ENCODE peak calls at places on chromosomes 6 and 20, in five cellular contexts. V is neuronal stem cell, T is IMR-90, R is mesenchymal stem cell, C is H1. S is an unnamed sample. For H3K9me3, the result is how much of the 10 kb centered on the place peaks cover.

GRCh38 chr20:57323034-57323433 is 6.6 kb upstream of the SPO11 start:
- DNase-seq in V (peak), T (no peak), R (peak), C (peak), S (peak)

GRCh38 chr6:105680131-105680530 is 277.2 kb upstream of the PREP start:
- DNase-seq in V (no peak), T (no peak), R (no peak), C (no peak), S (no peak)

GRCh38 chr6:129069006-129069405 is 186.1 kb downstream of the LAMA2 start:
- DNase-seq in V (no peak), T (no peak), R (peak), C (no peak), S (no peak)

GRCh38 chr20:53294804-53295203 is 298.8 kb downstream of the ZNF217 start:
- DNase-seq in V (no peak), T (no peak), R (peak), C (no peak), S (no peak)

GRCh38 chr20:32501709-32502108 is 83.4 kb downstream of the NOL4L start:
- DNase-seq in V (no peak), T (peak), R (peak), C (no peak), S (no peak)

GRCh38 chr20:60420676-60421229 is 462.5 kb downstream of the CDH26 start:
- DNase-seq in V (no peak), T (no peak), R (no peak), C (no peak), S (no peak)

GRCh38 chr6:3913077-3913957 is 64.1 kb downstream of the FAM50B start:
- DNase-seq in V (no peak), T (peak), R (peak), C (no peak), S (no peak)

GRCh38 chr20:64161595-64162238 is 2.5 kb upstream of the MYT1 start:
- DNase-seq in V (peak), T (peak), R (peak), C (peak), S (peak)

GRCh38 chr20:57449398-57450354 is 58.5 kb downstream of the RBM38 start:
- DNase-seq in V (no peak), T (no peak), R (no peak), C (no peak), S (no peak)

GRCh38 chr6:80404889-80405288 is 298.4 kb downstream of the BCKDHB start:
- DNase-seq in V (no peak), T (no peak), R (no peak), C (no peak), S (no peak)

GRCh38 chr6:107235521-107235920 is 120.2 kb upstream of the BEND3 start:
- DNase-seq in V (no peak), T (no peak), R (no peak), C (no peak), S (no peak)

GRCh38 chr6:151658091-151658490 is 149.4 kb upstream of the ESR1 start:
- DNase-seq in V (no peak), T (no peak), R (no peak), C (no peak), S (no peak)

GRCh38 chr20:2606507-2607006 is 45.9 kb upstream of the NOP56 start:
- DNase-seq in V (no peak), T (no peak), R (no peak), C (no peak), S (no peak)

GRCh38 chr6:107490568-107491058 is 696 bp downstream of the SOBP start:
- DNase-seq in V (no peak), T (no peak), R (no peak), C (no peak), S (no peak)

GRCh38 chr6:37024665-37025337 is 19.3 kb downstream of the FGD2 start:
- DNase-seq in V (no peak), T (peak), R (no peak), C (no peak), S (no peak)

GRCh38 chr6:98971303-98971702 is 23.6 kb upstream of the FBXL4 start:
- DNase-seq in V (no peak), T (no peak), R (no peak), C (no peak), S (no peak)

GRCh38 chr6:166019214-166019613 is 148.4 kb downstream of the TBXT start:
- DNase-seq in V (no peak), T (no peak), R (no peak), C (no peak), S (no peak)

GRCh38 chr6:3687847-3688246 is 63.7 kb downstream of the PXDC1 start:
- DNase-seq in V (no peak), T (no peak), R (no peak), C (no peak), S (no peak)

GRCh38 chr6:98039876-98040605 is 757.0 kb upstream of the MMS22L start:
- DNase-seq in V (no peak), T (peak), R (no peak), C (peak), S (peak)

GRCh38 chr6:4358414-4359107 is 223.2 kb upstream of the ECI2 start:
- DNase-seq in V (peak), T (peak), R (peak), C (peak), S (peak)

GRCh38 chr6:121435444-121436069 is at the start of gene GJA1:
- DNase-seq in V (peak), T (peak), R (peak), C (peak), S (peak)

GRCh38 chr6:117267766-117268534 is 2.6 kb downstream of the VGLL2 start:
- DNase-seq in V (no peak), T (no peak), R (no peak), C (no peak), S (peak)

GRCh38 chr6:132300323-132300949 is 100.8 kb downstream of the MOXD1 start:
- DNase-seq in V (no peak), T (peak), R (peak), C (no peak), S (peak)

GRCh38 chr6:54291146-54291545 is 17.1 kb upstream of the TINAG start:
- DNase-seq in V (no peak), T (peak), R (peak), C (no peak), S (no peak)
- H2BK15ac ChIP-seq in V (no peak), T (peak), R (no peak), C (no peak), S (no peak)

GRCh38 chr20:30484009-30484748 is 773.3 kb upstream of the DEFB115 start:
- DNase-seq in V (no peak), T (no peak), R (no peak), C (no peak), S (no peak)

GRCh38 chr20:30485331-30486102 is 771.9 kb upstream of the DEFB115 start:
- DNase-seq in V (no peak), T (no peak), R (no peak), C (no peak), S (no peak)

GRCh38 chr20:30487947-30488926 is 769.2 kb upstream of the DEFB115 start:
- DNase-seq in V (no peak), T (no peak), R (no peak), C (no peak), S (no peak)

GRCh38 chr20:30484749-30485070 is 772.8 kb upstream of the DEFB115 start:
- DNase-seq in V (no peak), T (no peak), R (no peak), C (no peak), S (no peak)

DNA sequence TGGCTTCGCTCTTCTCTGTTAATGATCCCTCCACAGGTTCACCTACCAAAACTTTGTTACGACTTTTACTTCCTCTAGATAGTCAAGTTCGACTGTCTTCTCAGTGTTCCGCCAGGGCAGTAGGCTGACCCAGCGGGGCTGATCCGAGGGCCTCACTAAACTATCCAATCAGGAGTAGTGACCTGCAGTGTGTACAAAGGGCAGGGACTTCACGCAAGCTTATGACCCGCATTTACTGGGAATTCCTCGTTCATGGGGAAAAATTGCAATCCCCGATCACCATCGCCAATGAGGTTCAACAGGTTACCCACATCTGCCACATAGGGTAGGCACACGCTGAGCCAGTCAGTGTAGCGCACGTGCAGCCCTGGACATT is 771.4 kb upstream of the DEFB115 start:
- DNase-seq in V (no peak), T (no peak), R (no peak), C (no peak), S (no peak)
- H3K9me3 ChIP-seq in V (under half), T (under half), R (under half), C (half or more), S (half or more)

GRCh38 chr6:7042654-7043545 is 64.9 kb upstream of the RREB1 start:
- DNase-seq in V (no peak), T (no peak), R (peak), C (no peak), S (peak)
- H2BK15ac ChIP-seq in V (no peak), T (no peak), R (no peak), C (no peak), S (no peak)

GRCh38 chr6:145475794-145476396 is 259.4 kb downstream of the EPM2A start:
- DNase-seq in V (no peak), T (no peak), R (no peak), C (no peak), S (no peak)
- H3K9me3 ChIP-seq in V (under half), T (under half), R (under half), C (under half), S (under half)

DNA sequence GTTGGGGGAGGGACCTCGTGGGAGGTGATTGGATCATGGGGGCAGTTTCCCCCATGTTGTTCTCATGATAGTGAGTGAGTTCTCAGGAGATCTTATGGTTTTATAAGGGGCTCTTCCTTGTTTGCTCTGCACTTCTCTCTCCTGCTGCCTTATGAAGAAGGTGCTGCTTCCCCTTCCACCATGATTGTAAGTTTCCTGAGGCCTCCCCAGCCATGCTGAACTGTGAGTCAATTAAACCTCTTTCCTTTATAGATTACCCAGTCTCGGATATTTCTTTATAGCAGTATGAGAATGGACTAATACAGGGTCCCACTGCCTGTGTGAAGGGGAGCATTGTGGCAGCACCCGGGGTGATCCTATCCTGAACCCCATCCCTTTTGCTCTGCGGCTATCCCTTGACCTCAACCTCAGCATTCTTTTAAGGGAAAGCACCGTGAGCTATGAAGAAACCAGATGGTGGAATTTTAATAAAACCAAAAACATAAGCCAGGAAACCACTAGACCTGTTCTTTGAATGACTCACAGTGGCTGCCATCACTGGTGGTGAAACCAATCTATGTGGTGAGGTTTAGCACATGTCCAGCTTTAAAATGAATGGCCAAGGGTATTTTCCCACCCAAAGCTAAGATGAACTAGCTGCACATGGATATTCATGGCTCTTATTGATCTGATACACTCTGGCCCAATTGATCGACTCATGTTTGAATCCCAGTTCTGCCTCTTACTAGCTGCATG is 62.2 kb downstream of the ZDHHC14 start:
- DNase-seq in V (no peak), T (peak), R (peak), C (no peak), S (no peak)
- H2BK15ac ChIP-seq in V (no peak), T (no peak), R (no peak), C (no peak), S (no peak)